ENCODE peak calls at places on chromosome 6, in six cellular contexts. Y, Z, B, G, Q and X are unnamed samples.

GRCh38 chr6:20211037-20211940 is 980 bp downstream of the MBOAT1 start:
- DNase-seq in Q (peak; percentile 17), Z (no peak), Y (no peak), G (no peak), B (no peak), X (no peak)

GRCh38 chr6:117008618-117009017 is 131.6 kb downstream of the RFX6 start:
- DNase-seq in B (no peak), G (no peak), Z (no peak), Q (no peak), Y (no peak), X (no peak)

GRCh38 chr6:139891471-139891870 is 517.0 kb upstream of the CITED2 start:
- DNase-seq in Q (no peak), B (no peak), G (no peak), Z (no peak), Y (no peak), X (no peak)

GRCh38 chr6:14661188-14661587 is 543.6 kb downstream of the CD83 start:
- DNase-seq in G (no peak), Z (no peak), Q (no peak), B (no peak), Y (no peak), X (no peak)

GRCh38 chr6:100573169-100573568 is 108.4 kb upstream of the SIM1 start:
- DNase-seq in Y (no peak), G (no peak), B (no peak), Z (no peak), Q (no peak), X (no peak)

GRCh38 chr6:119310486-119311036 is 39.0 kb downstream of the MAN1A1 start:
- DNase-seq in Z (no peak), Y (no peak), G (no peak), Q (no peak), B (no peak), X (no peak)

GRCh38 chr6:151288711-151289398 is 49.1 kb downstream of the AKAP12 start:
- DNase-seq in Y (no peak), B (no peak), G (no peak), Q (no peak), Z (no peak), X (no peak)

GRCh38 chr6:108507316-108507715 is 53.4 kb upstream of the FOXO3 start:
- DNase-seq in Y (no peak), Q (no peak), Z (no peak), B (no peak), G (no peak), X (no peak)

GRCh38 chr6:83867527-83868161 is 8.2 kb downstream of the CYB5R4 start:
- DNase-seq in G (no peak), Q (peak; percentile 73), Y (no peak), B (peak; percentile 34), Z (no peak), X (no peak)

GRCh38 chr6:100173211-100173610 is 179.2 kb upstream of the MCHR2 start:
- DNase-seq in Q (no peak), B (no peak), Z (no peak), Y (no peak), G (no peak), X (no peak)

GRCh38 chr6:145015739-145016558 is 719.4 kb downstream of the EPM2A start:
- DNase-seq in Z (no peak), B (no peak), Q (peak; percentile 52), G (no peak), Y (no peak), X (no peak)

GRCh38 chr6:8187209-8187608 is 84.9 kb upstream of the EEF1E1 start:
- DNase-seq in G (no peak), Y (no peak), Z (no peak), Q (no peak), B (no peak), X (no peak)

GRCh38 chr6:69265090-69265489 is 531.7 kb downstream of the LMBRD1 start:
- DNase-seq in Q (no peak), G (no peak), Y (no peak), B (no peak), Z (no peak), X (no peak)

GRCh38 chr6:8499540-8499939 is 64.2 kb upstream of the SLC35B3 start:
- DNase-seq in G (no peak), Q (no peak), B (no peak), Y (no peak), Z (no peak), X (no peak)

GRCh38 chr6:111478749-111479148 is 4.3 kb downstream of the REV3L start:
- DNase-seq in B (no peak), Z (no peak), Y (no peak), Q (no peak), G (no peak), X (no peak)

GRCh38 chr6:50834929-50835328 is 16.3 kb downstream of the TFAP2B start:
- DNase-seq in Z (no peak), B (no peak), Q (no peak), Y (no peak), G (no peak), X (no peak)

GRCh38 chr6:13089296-13089994 is 238.9 kb downstream of the TBC1D7 start:
- DNase-seq in Q (no peak), Z (no peak), B (no peak), Y (no peak), G (no peak), X (no peak)

GRCh38 chr6:28537065-28537464 is 11.4 kb downstream of the GPX5 start:
- DNase-seq in Q (no peak), B (no peak), Y (no peak), Z (no peak), G (no peak), X (no peak)

GRCh38 chr6:48140221-48140620 is 29.2 kb upstream of the PTCHD4 start:
- DNase-seq in Q (no peak), B (no peak), G (no peak), Z (no peak), Y (no peak), X (no peak)

GRCh38 chr6:46376562-46376969 is 114.7 kb downstream of the RCAN2 start:
- DNase-seq in Z (no peak), B (no peak), Y (no peak), G (no peak), Q (no peak), X (no peak)

GRCh38 chr6:3421763-3422456 is 34.9 kb downstream of the SLC22A23 start:
- DNase-seq in Z (no peak), Q (no peak), Y (no peak), B (no peak), G (no peak), X (no peak)

GRCh38 chr6:157092736-157093135 is 230.6 kb downstream of the TMEM242 start:
- DNase-seq in B (no peak), Y (no peak), Q (no peak), Z (no peak), G (no peak), X (no peak)

GRCh38 chr6:100719883-100720682 is 161.0 kb downstream of the ASCC3 start:
- DNase-seq in Q (no peak), Z (no peak), G (no peak), B (no peak), Y (no peak), X (no peak)

GRCh38 chr6:14876778-14877613 is 368.9 kb upstream of the JARID2 start:
- DNase-seq in Y (no peak), G (no peak), Z (no peak), Q (no peak), B (no peak), X (no peak)

DNA sequence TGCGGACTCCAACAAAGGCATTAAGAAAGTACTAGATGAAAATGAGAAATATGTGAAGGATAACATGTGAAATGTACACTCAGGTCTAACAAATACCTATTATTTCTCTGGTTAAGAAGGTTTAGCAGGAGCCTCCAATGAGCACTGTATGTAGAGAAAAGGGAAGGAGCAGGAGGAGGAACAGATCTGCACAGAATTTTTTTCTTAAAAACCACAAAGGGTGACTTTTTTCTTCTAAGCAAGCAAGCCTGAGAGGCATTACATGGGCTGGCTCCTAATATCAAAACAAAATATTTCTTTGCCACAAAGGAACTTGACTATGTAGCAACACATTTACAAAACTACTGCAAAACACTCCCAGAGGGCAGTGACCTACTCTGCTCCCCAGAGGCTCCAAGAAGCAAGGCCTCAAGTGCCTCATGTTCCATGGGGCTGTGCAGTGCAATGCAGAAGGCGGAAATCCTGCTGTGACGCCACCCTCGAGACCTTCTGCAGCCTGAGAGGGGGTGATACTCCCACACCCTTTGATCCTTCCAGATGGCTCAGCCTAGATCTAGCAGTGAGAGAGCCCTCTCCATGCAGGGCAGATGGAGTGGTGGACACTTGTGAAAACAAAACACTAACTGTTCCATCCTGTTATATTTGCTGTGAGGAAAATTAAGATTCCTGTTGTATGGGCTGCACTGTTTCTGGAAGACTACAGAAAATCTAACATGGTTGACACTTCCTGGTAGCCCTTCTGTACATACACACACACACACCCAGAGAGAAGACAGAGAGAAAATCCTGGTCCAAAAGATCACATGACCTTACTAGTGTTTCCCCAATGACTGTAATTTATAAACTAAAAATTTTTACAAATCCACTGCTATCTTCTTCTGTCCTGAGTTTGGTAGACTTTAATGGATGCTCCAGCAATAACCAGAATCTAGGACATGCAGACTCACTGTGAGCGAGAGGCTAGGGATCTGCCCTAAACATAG is 36.0 kb upstream of the SMIM29 start:
- DNase-seq in Q (no peak), Z (no peak), G (peak; percentile 79), B (peak; percentile 41), Y (peak; percentile 47), X (no peak)
- H3K36me3 ChIP-seq in Q (peaks cover 8% of the 10 kb centered on the region), Z (peaks cover 60% of the 10 kb centered on the region), G (peaks cover 4% of the 10 kb centered on the region), B (no peaks in the 10 kb centered on the region), Y (no peaks in the 10 kb centered on the region), X (no peaks in the 10 kb centered on the region)

GRCh38 chr6:27168586-27169443 is 78.7 kb upstream of the PRSS16 start:
- DNase-seq in Q (no peak), Y (no peak), Z (no peak), B (no peak), G (no peak), X (no peak)
- H3K4me3 ChIP-seq in Q (no peak overlapping the region), Y (no peak overlapping the region), Z (no peak overlapping the region), B (no peak overlapping the region), G (no peak overlapping the region), X (no peak overlapping the region)

DNA sequence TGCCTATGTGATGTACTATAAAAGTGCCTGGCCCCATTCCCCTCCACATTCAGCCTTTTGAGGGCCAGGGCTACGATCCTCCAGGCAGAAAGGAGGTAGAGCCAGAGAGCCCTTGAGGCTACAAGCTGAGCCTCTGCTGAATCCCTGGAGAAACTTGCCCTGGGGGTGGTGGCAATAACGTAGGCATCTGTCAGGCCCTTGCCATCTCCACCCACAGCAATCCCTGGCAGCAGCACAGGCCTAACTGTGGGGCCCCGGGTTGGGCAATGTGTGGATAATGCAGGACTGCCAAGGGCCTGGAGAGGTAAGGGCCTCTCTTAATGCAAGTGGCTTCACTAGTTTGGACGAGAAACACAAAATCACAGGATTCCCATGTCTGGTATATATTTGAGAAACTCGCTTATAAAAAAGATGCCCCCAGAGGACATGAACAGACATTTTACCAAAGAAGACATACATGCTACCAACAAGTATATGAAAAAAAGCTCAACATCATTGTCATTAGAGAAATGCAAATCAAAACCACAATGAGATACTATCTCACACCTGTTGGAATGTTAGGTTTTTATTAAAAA is 99.0 kb downstream of the QRSL1 start:
- DNase-seq in B (no peak), Q (no peak), G (no peak), Y (no peak), Z (no peak), X (no peak)
- H3K27ac ChIP-seq in B (no peak overlapping the region), Q (no peak overlapping the region), G (no peak overlapping the region), Y (no peak overlapping the region), Z (no peak overlapping the region), X (no peak overlapping the region)

GRCh38 chr6:23964865-23965264 is 161.2 kb upstream of the NRSN1 start:
- DNase-seq in B (no peak), Z (no peak), Q (no peak), Y (no peak), G (no peak), X (no peak)

DNA sequence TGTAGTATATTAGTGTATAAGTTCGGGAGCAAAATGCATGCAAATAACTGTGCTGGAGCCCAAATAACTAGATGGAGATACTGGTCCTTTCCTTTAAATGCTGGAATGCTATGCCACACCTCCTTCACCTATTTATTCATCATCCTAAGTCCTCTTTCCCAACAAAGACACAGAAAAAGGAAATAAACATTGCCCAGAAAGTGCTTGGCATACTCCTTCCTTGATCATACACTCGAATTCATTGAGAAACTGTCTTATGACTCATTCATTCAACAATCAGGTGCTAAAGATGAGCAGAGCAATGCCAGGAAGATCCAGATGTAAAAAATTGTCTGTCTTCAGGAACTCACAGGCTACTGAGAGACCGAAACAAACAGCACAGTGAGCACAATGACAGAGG is 162.9 kb upstream of the NRSN1 start:
- DNase-seq in B (no peak), Q (no peak), Y (no peak), Z (no peak), G (no peak), X (no peak)
- H3K36me3 ChIP-seq in B (no peaks in the 10 kb centered on the region), Q (no peaks in the 10 kb centered on the region), Y (no peaks in the 10 kb centered on the region), Z (no peaks in the 10 kb centered on the region), G (no peaks in the 10 kb centered on the region), X (no peaks in the 10 kb centered on the region)